ENCODE peak calls at places on chromosomes 5 and 9, in nine cellular contexts. I is HuH-7.5; G is non-pigmented ciliary epithelial cell; E is activated T-cell treated with anti-CD3 and anti-CD28 coated beads, Interleukin-2, amount 50 U/mL, for 1 hour; T is activated naive CD8-positive, alpha-beta T cell treated with anti-CD3 and anti-CD28 coated beads, Interleukin-2, amount 50 U/mL, for 24 hours; Y is kidney; P is RWPE1; S is activated CD4-positive, alpha-beta T cell treated with anti-CD3 and anti-CD28 coated beads, Interleukin-2, amount 50 U/mL, for 48 hours; X is prostate gland. R is an unnamed sample.
A peak's percentile ranks its signal among the peaks of the same experiment; 100 is the strongest.

GRCh38 chr9:1698991-1699390 is 316.2 kb upstream of the SMARCA2 start:
- DNase-seq in T (no peak), S (no peak), E (no peak), X (no peak), P (no peak), G (no peak), Y (no peak), I (no peak), R (no peak)

GRCh38 chr5:167582263-167582662 is 709.2 kb upstream of the WWC1 start:
- DNase-seq in P (peak; percentile 57), X (no peak), G (peak; percentile 3), Y (no peak), S (no peak), E (no peak), I (no peak), T (no peak), R (no peak)

GRCh38 chr5:74357827-74358226 is 282.7 kb downstream of the ENC1 start:
- DNase-seq in X (no peak), G (no peak), E (no peak), I (no peak), Y (no peak), T (no peak), S (no peak), P (no peak), R (no peak)

GRCh38 chr5:39176740-39177628 is 42.4 kb downstream of the FYB1 start:
- DNase-seq in I (no peak), P (no peak), S (peak; percentile 65), T (no peak), G (no peak), X (no peak), Y (no peak), E (peak; percentile 43), R (no peak)

GRCh38 chr5:56172225-56172624 is 60.9 kb downstream of the ANKRD55 start:
- DNase-seq in X (no peak), P (no peak), G (no peak), Y (no peak), I (no peak), T (no peak), S (no peak), E (no peak), R (no peak)

GRCh38 chr5:15791274-15791673 is 291.3 kb downstream of the FBXL7 start:
- DNase-seq in S (no peak), P (no peak), T (no peak), Y (no peak), G (no peak), X (no peak), E (no peak), I (no peak), R (no peak)

GRCh38 chr5:60287174-60287771 is 393.7 kb upstream of the PDE4D start:
- DNase-seq in G (peak; percentile 15), I (peak; percentile 23), T (peak; percentile 2), X (no peak), Y (no peak), P (peak; percentile 32), E (no peak), S (peak; percentile 4), R (peak; percentile 45)

GRCh38 chr5:132747693-132748440 is 641 bp downstream of the CCNI2 start:
- DNase-seq in S (peak; percentile 53), T (peak; percentile 31), I (no peak), E (no peak), P (no peak), G (no peak), Y (peak; percentile 77), X (no peak), R (no peak)

GRCh38 chr5:107337281-107337680 is 333.5 kb downstream of the EFNA5 start:
- DNase-seq in S (no peak), P (peak; percentile 79), X (no peak), T (no peak), E (no peak), Y (no peak), G (no peak), I (no peak), R (no peak)

GRCh38 chr9:16128003-16128402 is 575.2 kb downstream of the CCDC171 start:
- DNase-seq in S (no peak), Y (no peak), X (no peak), P (no peak), T (no peak), E (no peak), I (no peak), G (no peak), R (no peak)

GRCh38 chr5:180976518-180976917 is 12.1 kb upstream of the BTNL3 start:
- DNase-seq in T (no peak), I (no peak), P (no peak), S (no peak), X (no peak), E (no peak), Y (no peak), G (no peak), R (no peak)

GRCh38 chr5:153661897-153662296 is 171.4 kb downstream of the GRIA1 start:
- DNase-seq in X (no peak), E (no peak), P (no peak), Y (no peak), G (no peak), S (no peak), T (no peak), I (no peak), R (no peak)

GRCh38 chr5:61734966-61735365 is 402.9 kb downstream of the ZSWIM6 start:
- DNase-seq in T (no peak), P (no peak), X (no peak), Y (no peak), I (no peak), S (no peak), G (no peak), E (no peak), R (no peak)

GRCh38 chr5:137453476-137454080 is 45.5 kb downstream of the SPOCK1 start:
- DNase-seq in I (no peak), X (no peak), G (no peak), P (peak; percentile 45), S (no peak), E (no peak), Y (no peak), T (no peak), R (no peak)